ENCODE peak calls at places on chromosomes 5 and 9, in four cellular contexts. One of them, this sample, is unnamed.
A peak's percentile ranks its signal among the peaks of the same experiment; 100 is the strongest.

GRCh38 chr5:174425271-174425963 is 299.0 kb upstream of the MSX2 start:
- DNase-seq in NAMALWA: no peak
- DNase-seq in naive thymus-derived CD8-positive, alpha-beta T cell: no peak
- DNase-seq in stimulated activated naive B cell treated with anti-CD40 and anti-IgM and Interleukin-4, amounts not matched to agents 10 μg/mL and 1 μg/mL and 100 μg/mL, for 72 hours: no peak
- DNase-seq in this sample: no peak

GRCh38 chr9:129485140-129485758 is 135.7 kb downstream of the C9orf50 start:
- DNase-seq in NAMALWA: no peak
- DNase-seq in naive thymus-derived CD8-positive, alpha-beta T cell: no peak
- DNase-seq in stimulated activated naive B cell treated with anti-CD40 and anti-IgM and Interleukin-4, amounts not matched to agents 10 μg/mL and 1 μg/mL and 100 μg/mL, for 72 hours: no peak
- DNase-seq in this sample: no peak

GRCh38 chr5:35741126-35741711 is 115.5 kb upstream of the IL7R start:
- DNase-seq in NAMALWA: no peak
- DNase-seq in naive thymus-derived CD8-positive, alpha-beta T cell: no peak
- DNase-seq in stimulated activated naive B cell treated with anti-CD40 and anti-IgM and Interleukin-4, amounts not matched to agents 10 μg/mL and 1 μg/mL and 100 μg/mL, for 72 hours: no peak
- DNase-seq in this sample: no peak

GRCh38 chr5:33092719-33093118 is 348.0 kb upstream of the TARS1 start:
- DNase-seq in NAMALWA: no peak
- DNase-seq in naive thymus-derived CD8-positive, alpha-beta T cell: no peak
- DNase-seq in stimulated activated naive B cell treated with anti-CD40 and anti-IgM and Interleukin-4, amounts not matched to agents 10 μg/mL and 1 μg/mL and 100 μg/mL, for 72 hours: no peak
- DNase-seq in this sample: no peak

GRCh38 chr5:135997936-135998335 is 30.9 kb upstream of the TGFBI start:
- DNase-seq in NAMALWA: no peak
- DNase-seq in naive thymus-derived CD8-positive, alpha-beta T cell: no peak
- DNase-seq in stimulated activated naive B cell treated with anti-CD40 and anti-IgM and Interleukin-4, amounts not matched to agents 10 μg/mL and 1 μg/mL and 100 μg/mL, for 72 hours: no peak
- DNase-seq in this sample: no peak

GRCh38 chr5:179431221-179431620 is 86.0 kb upstream of the ADAMTS2 start:
- DNase-seq in NAMALWA: no peak
- DNase-seq in naive thymus-derived CD8-positive, alpha-beta T cell: no peak
- DNase-seq in stimulated activated naive B cell treated with anti-CD40 and anti-IgM and Interleukin-4, amounts not matched to agents 10 μg/mL and 1 μg/mL and 100 μg/mL, for 72 hours: no peak
- DNase-seq in this sample: no peak

GRCh38 chr9:136339173-136339957 is 12.0 kb downstream of the GPSM1 start:
- DNase-seq in NAMALWA: peak; percentile 77
- DNase-seq in naive thymus-derived CD8-positive, alpha-beta T cell: no peak
- DNase-seq in stimulated activated naive B cell treated with anti-CD40 and anti-IgM and Interleukin-4, amounts not matched to agents 10 μg/mL and 1 μg/mL and 100 μg/mL, for 72 hours: no peak
- DNase-seq in this sample: peak; percentile 57

GRCh38 chr9:2676466-2676865 is 40.8 kb upstream of the KCNV2 start:
- DNase-seq in NAMALWA: no peak
- DNase-seq in naive thymus-derived CD8-positive, alpha-beta T cell: no peak
- DNase-seq in stimulated activated naive B cell treated with anti-CD40 and anti-IgM and Interleukin-4, amounts not matched to agents 10 μg/mL and 1 μg/mL and 100 μg/mL, for 72 hours: no peak
- DNase-seq in this sample: no peak

GRCh38 chr5:54361683-54362411 is 51.5 kb upstream of the ARL15 start:
- DNase-seq in NAMALWA: no peak
- DNase-seq in naive thymus-derived CD8-positive, alpha-beta T cell: no peak
- DNase-seq in stimulated activated naive B cell treated with anti-CD40 and anti-IgM and Interleukin-4, amounts not matched to agents 10 μg/mL and 1 μg/mL and 100 μg/mL, for 72 hours: no peak
- DNase-seq in this sample: no peak

GRCh38 chr5:38905516-38905915 is 59.7 kb downstream of the OSMR start:
- DNase-seq in NAMALWA: no peak
- DNase-seq in naive thymus-derived CD8-positive, alpha-beta T cell: no peak
- DNase-seq in stimulated activated naive B cell treated with anti-CD40 and anti-IgM and Interleukin-4, amounts not matched to agents 10 μg/mL and 1 μg/mL and 100 μg/mL, for 72 hours: no peak
- DNase-seq in this sample: no peak

GRCh38 chr5:124596595-124597388 is 149.6 kb downstream of the ZNF608 start:
- DNase-seq in NAMALWA: no peak
- DNase-seq in naive thymus-derived CD8-positive, alpha-beta T cell: no peak
- DNase-seq in stimulated activated naive B cell treated with anti-CD40 and anti-IgM and Interleukin-4, amounts not matched to agents 10 μg/mL and 1 μg/mL and 100 μg/mL, for 72 hours: no peak
- DNase-seq in this sample: no peak

GRCh38 chr5:145908206-145908945 is 28.0 kb upstream of the SH3RF2 start:
- DNase-seq in NAMALWA: no peak
- DNase-seq in naive thymus-derived CD8-positive, alpha-beta T cell: no peak
- DNase-seq in stimulated activated naive B cell treated with anti-CD40 and anti-IgM and Interleukin-4, amounts not matched to agents 10 μg/mL and 1 μg/mL and 100 μg/mL, for 72 hours: no peak
- DNase-seq in this sample: no peak

GRCh38 chr5:128695791-128696520 is 157.9 kb upstream of the FBN2 start:
- DNase-seq in NAMALWA: no peak
- DNase-seq in naive thymus-derived CD8-positive, alpha-beta T cell: no peak
- DNase-seq in stimulated activated naive B cell treated with anti-CD40 and anti-IgM and Interleukin-4, amounts not matched to agents 10 μg/mL and 1 μg/mL and 100 μg/mL, for 72 hours: no peak
- DNase-seq in this sample: no peak

GRCh38 chr9:117772960-117773359 is 68.8 kb downstream of the TLR4 start:
- DNase-seq in NAMALWA: no peak
- DNase-seq in naive thymus-derived CD8-positive, alpha-beta T cell: no peak
- DNase-seq in stimulated activated naive B cell treated with anti-CD40 and anti-IgM and Interleukin-4, amounts not matched to agents 10 μg/mL and 1 μg/mL and 100 μg/mL, for 72 hours: no peak
- DNase-seq in this sample: no peak

GRCh38 chr9:131402738-131403492 is 9.0 kb downstream of the PRRC2B start:
- DNase-seq in NAMALWA: peak; percentile 67
- DNase-seq in naive thymus-derived CD8-positive, alpha-beta T cell: no peak
- DNase-seq in stimulated activated naive B cell treated with anti-CD40 and anti-IgM and Interleukin-4, amounts not matched to agents 10 μg/mL and 1 μg/mL and 100 μg/mL, for 72 hours: no peak
- DNase-seq in this sample: no peak

GRCh38 chr5:95985249-95985648 is 23.6 kb upstream of the ELL2 start:
- DNase-seq in NAMALWA: no peak
- DNase-seq in naive thymus-derived CD8-positive, alpha-beta T cell: no peak
- DNase-seq in stimulated activated naive B cell treated with anti-CD40 and anti-IgM and Interleukin-4, amounts not matched to agents 10 μg/mL and 1 μg/mL and 100 μg/mL, for 72 hours: no peak
- DNase-seq in this sample: no peak